ENCODE peak calls at places on chromosomes 3 and 15, in six cellular contexts. F is mammary epithelial cell, A is adrenal gland, G is uterus, X is sigmoid colon, N is nephron progenitor cell. T is an unnamed sample.

GRCh38 chr3:45178131-45179023 is 32.2 kb upstream of the CDCP1 start:
- DNase-seq in F (peak), A (no peak), G (no peak), X (no peak), N (peak), T (peak)

GRCh38 chr15:49415171-49415570 is 7.9 kb upstream of the FGF7 start:
- DNase-seq in F (no peak), A (no peak), G (no peak), X (no peak), N (no peak), T (no peak)

GRCh38 chr3:126476166-126476975 is 680 bp upstream of the ZXDC start:
- DNase-seq in F (peak), A (peak), G (peak), X (no peak), N (no peak), T (peak)

GRCh38 chr15:77312523-77312922 is 107.4 kb downstream of the PEAK1 start:
- DNase-seq in F (peak), A (no peak), G (no peak), X (no peak), N (no peak), T (no peak)

GRCh38 chr15:36371509-36371908 is 207.9 kb upstream of the CDIN1 start:
- DNase-seq in F (peak), A (no peak), G (no peak), X (no peak), N (no peak), T (no peak)

GRCh38 chr15:49875392-49875791 is 243.6 kb downstream of the ATP8B4 start:
- DNase-seq in F (peak), A (no peak), G (no peak), X (no peak), N (no peak), T (no peak)

GRCh38 chr3:123700791-123701712 is 116.2 kb upstream of the HACD2 start:
- DNase-seq in F (no peak), A (no peak), G (peak), X (peak), N (no peak), T (peak)

GRCh38 chr15:77335298-77335697 is 84.6 kb downstream of the PEAK1 start:
- DNase-seq in F (no peak), A (peak), G (no peak), X (no peak), N (no peak), T (peak)

GRCh38 chr15:31306426-31307269 is 20.0 kb upstream of the KLF13 start:
- DNase-seq in F (peak), A (no peak), G (no peak), X (peak), N (peak), T (no peak)

GRCh38 chr3:10941972-10942371 is 50.6 kb upstream of the SLC6A1 start:
- DNase-seq in F (peak), A (no peak), G (no peak), X (no peak), N (peak), T (no peak)

GRCh38 chr3:139418144-139418543 is 28.7 kb upstream of the COPB2 start:
- DNase-seq in F (peak), A (no peak), G (no peak), X (no peak), N (no peak), T (no peak)

GRCh38 chr3:184314363-184314699 is at the start of gene EIF4G1:
- DNase-seq in F (peak), A (peak), G (peak), X (peak), N (peak), T (peak)

GRCh38 chr3:11530153-11530721 is 113.5 kb downstream of the VGLL4 start:
- DNase-seq in F (peak), A (no peak), G (no peak), X (peak), N (peak), T (peak)

GRCh38 chr3:14847613-14848541 is 29.1 kb downstream of the FGD5 start:
- DNase-seq in F (no peak), A (no peak), G (no peak), X (peak), N (peak), T (peak)

GRCh38 chr15:45150997-45151396 is 21.2 kb downstream of the DUOX1 start:
- DNase-seq in F (no peak), A (no peak), G (no peak), X (no peak), N (no peak), T (no peak)

GRCh38 chr3:151305778-151306157 is 10.9 kb downstream of the GPR87 start:
- DNase-seq in F (no peak), A (no peak), G (no peak), X (no peak), N (no peak), T (no peak)

GRCh38 chr3:14231998-14232501 is 53.4 kb downstream of the LSM3 start:
- DNase-seq in F (no peak), A (no peak), G (no peak), X (no peak), N (no peak), T (no peak)

GRCh38 chr3:127729556-127730056 is 56.9 kb downstream of the ABTB1 start:
- DNase-seq in F (no peak), A (no peak), G (no peak), X (no peak), N (no peak), T (no peak)

GRCh38 chr3:149013726-149014125 is 22.4 kb downstream of the GYG1 start:
- DNase-seq in F (no peak), A (no peak), G (no peak), X (no peak), N (no peak), T (no peak)

GRCh38 chr3:34034840-34035239 is 236.4 kb downstream of the PDCD6IP start:
- DNase-seq in F (no peak), A (no peak), G (no peak), X (no peak), N (no peak), T (no peak)

GRCh38 chr3:64443553-64444331 is 218.5 kb upstream of the PRICKLE2 start:
- DNase-seq in F (no peak), A (no peak), G (no peak), X (no peak), N (peak), T (no peak)

GRCh38 chr3:12303998-12304397 is 15.1 kb downstream of the PPARG start:
- DNase-seq in F (no peak), A (no peak), G (no peak), X (no peak), N (no peak), T (no peak)

DNA sequence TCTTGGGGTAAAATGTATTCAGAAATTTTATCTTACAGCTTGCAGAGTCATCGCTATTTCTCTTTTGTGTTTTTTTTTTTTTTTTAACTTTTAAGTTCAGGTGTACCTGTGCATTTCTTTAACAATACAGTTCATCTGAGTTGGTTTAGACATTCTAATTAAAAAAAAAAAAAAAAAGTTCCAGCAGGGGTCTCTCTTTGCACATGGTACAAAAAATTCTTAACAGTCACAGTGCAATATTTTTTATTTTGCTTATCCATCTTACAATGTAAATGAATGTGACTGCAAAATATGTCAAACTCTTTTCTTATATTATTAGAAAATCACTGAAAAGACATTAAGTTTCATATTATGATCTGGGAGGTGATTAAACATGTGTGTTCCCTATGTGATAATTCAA is 47.5 kb upstream of the SLC9A9 start:
- DNase-seq in F (no peak), A (no peak), G (no peak), X (no peak), N (no peak), T (no peak)
- TF ChIP-seq CTCF in F (no peak), A (no peak), G (no peak), X (no peak), N (peak), T (no peak)

GRCh38 chr15:33395841-33396240 is 85.1 kb downstream of the RYR3 start:
- DNase-seq in F (no peak), A (no peak), G (no peak), X (no peak), N (no peak), T (no peak)

GRCh38 chr15:33396457-33396856 is 85.7 kb downstream of the RYR3 start:
- DNase-seq in F (no peak), A (no peak), G (no peak), X (no peak), N (no peak), T (no peak)

GRCh38 chr15:33400941-33401340 is 90.2 kb downstream of the RYR3 start:
- DNase-seq in F (no peak), A (no peak), G (no peak), X (no peak), N (no peak), T (no peak)

GRCh38 chr15:33395376-33395775 is 84.6 kb downstream of the RYR3 start:
- DNase-seq in F (no peak), A (no peak), G (no peak), X (no peak), N (no peak), T (no peak)

DNA sequence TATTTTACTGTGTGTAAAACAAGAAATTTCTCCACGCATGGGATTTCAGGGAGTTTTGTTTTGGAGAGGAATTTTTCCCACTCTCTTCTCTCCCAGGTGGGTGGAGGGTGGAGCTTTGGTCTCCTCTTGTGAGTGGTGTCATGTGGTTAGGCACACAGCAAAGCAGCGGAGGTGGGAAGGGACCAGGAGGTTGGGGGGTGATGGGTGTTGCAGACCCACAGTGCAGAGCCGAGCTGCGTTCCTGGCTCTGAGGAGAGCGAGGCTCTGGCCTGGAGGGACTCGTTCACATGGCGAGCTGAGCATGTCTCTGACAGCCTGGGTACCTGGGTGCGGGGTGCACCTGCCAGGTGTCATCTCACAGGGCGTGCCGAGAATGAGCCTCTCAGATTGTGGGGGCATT is 87.8 kb downstream of the RYR3 start:
- DNase-seq in F (no peak), A (no peak), G (no peak), X (no peak), N (no peak), T (no peak)
- TF ChIP-seq CTCF in F (no peak), A (no peak), G (no peak), X (no peak), N (no peak), T (no peak)

GRCh38 chr3:186247821-186248814 is 113.9 kb downstream of the DGKG start:
- DNase-seq in F (no peak), A (no peak), G (no peak), X (no peak), N (no peak), T (no peak)

GRCh38 chr3:186236357-186237020 is 125.5 kb downstream of the DGKG start:
- DNase-seq in F (no peak), A (no peak), G (no peak), X (no peak), N (no peak), T (peak)

GRCh38 chr3:186237915-186238314 is 124.1 kb downstream of the DGKG start:
- DNase-seq in F (no peak), A (no peak), G (no peak), X (no peak), N (no peak), T (no peak)

GRCh38 chr3:186239321-186239720 is 122.7 kb downstream of the DGKG start:
- DNase-seq in F (no peak), A (no peak), G (no peak), X (no peak), N (no peak), T (no peak)

GRCh38 chr3:186241910-186242821 is 119.9 kb downstream of the DGKG start:
- DNase-seq in F (peak), A (peak), G (peak), X (peak), N (peak), T (peak)
- TF ChIP-seq CTCF in F (peak), A (peak), G (no peak), X (peak), N (peak), T (peak)

GRCh38 chr3:9876991-9877390 is 3.1 kb downstream of the CIDEC start:
- DNase-seq in F (no peak), A (no peak), G (no peak), X (no peak), N (no peak), T (no peak)
- TF ChIP-seq CTCF in F (no peak), A (no peak), G (no peak), X (no peak), N (no peak), T (no peak)

DNA sequence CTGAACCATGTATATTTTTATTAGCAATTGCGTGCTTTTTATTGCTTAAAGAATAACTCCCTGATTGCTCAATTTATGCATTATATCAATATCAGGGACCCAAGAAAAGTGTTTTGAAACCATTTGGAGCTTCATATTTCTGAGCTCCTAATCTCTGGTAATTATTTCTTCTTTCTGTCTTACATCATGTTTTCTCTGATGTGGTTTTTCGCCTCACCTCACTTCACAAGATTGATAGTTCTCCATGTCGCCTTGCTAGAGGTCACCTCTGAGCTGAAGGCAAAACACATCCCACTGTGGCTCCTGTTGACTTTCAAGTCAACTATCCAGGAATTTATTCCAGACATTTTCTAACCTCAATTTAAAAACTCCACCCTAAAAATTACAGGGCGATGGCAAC is 837.4 kb downstream of the CADM2 start:
- DNase-seq in F (no peak), A (no peak), G (no peak), X (no peak), N (no peak), T (no peak)
- TF ChIP-seq CTCF in F (no peak), A (no peak), G (no peak), X (no peak), N (no peak), T (no peak)

GRCh38 chr3:158908187-158908762 is 106.4 kb downstream of the MFSD1 start:
- DNase-seq in F (no peak), A (no peak), G (no peak), X (no peak), N (no peak), T (no peak)
- TF ChIP-seq CTCF in F (peak), A (no peak), G (no peak), X (no peak), N (no peak), T (no peak)

GRCh38 chr3:133574260-133574881 is 885 bp downstream of the CDV3 start:
- DNase-seq in F (peak), A (peak), G (peak), X (peak), N (peak), T (peak)
- TF ChIP-seq CTCF in F (no peak), A (no peak), G (no peak), X (no peak), N (no peak), T (no peak)

T was measured in thyroid gland.